ENCODE peak calls at places on chromosome 1, in seven cellular contexts. J, K, Q, X, C, F and H are unnamed samples.

GRCh38 chr1:55425310-55425930 is 210.3 kb upstream of the USP24 start:
- DNase-seq in K (no peak), J (no peak), F (no peak), C (no peak), X (no peak), Q (no peak), H (no peak)

GRCh38 chr1:30047576-30047975 is 675.8 kb downstream of the MATN1 start:
- DNase-seq in Q (peak), X (no peak), J (no peak), K (no peak), C (peak), F (no peak), H (no peak)

GRCh38 chr1:95905818-95906395 is 671.9 kb downstream of the RWDD3 start:
- DNase-seq in F (no peak), J (no peak), Q (no peak), X (no peak), C (no peak), K (no peak), H (no peak)

GRCh38 chr1:154772611-154773515 is 97.2 kb downstream of the KCNN3 start:
- DNase-seq in X (no peak), K (no peak), F (no peak), Q (no peak), J (no peak), C (no peak), H (no peak)

GRCh38 chr1:47433037-47433421 is 4.8 kb upstream of the FOXD2 start:
- DNase-seq in Q (no peak), K (no peak), C (no peak), J (no peak), F (no peak), X (no peak), H (no peak)

GRCh38 chr1:11473635-11474034 is 5.3 kb upstream of the DISP3 start:
- DNase-seq in C (no peak), Q (no peak), J (no peak), X (no peak), F (peak), K (peak), H (no peak)

GRCh38 chr1:32321712-32322291 is 14.2 kb downstream of the MARCKSL1 start:
- DNase-seq in F (no peak), J (no peak), C (peak), X (no peak), Q (peak), K (no peak), H (no peak)

GRCh38 chr1:245558069-245558468 is 403.3 kb downstream of the KIF26B start:
- DNase-seq in K (no peak), Q (no peak), F (no peak), C (no peak), J (no peak), X (no peak), H (no peak)

GRCh38 chr1:22920734-22921451 is 51.8 kb downstream of the LACTBL1 start:
- DNase-seq in K (no peak), F (no peak), Q (no peak), C (no peak), X (no peak), J (no peak), H (no peak)

GRCh38 chr1:75519626-75520025 is 91.3 kb downstream of the SLC44A5 start:
- DNase-seq in J (no peak), X (no peak), F (no peak), Q (no peak), C (no peak), K (no peak), H (no peak)

GRCh38 chr1:92833840-92834239 is 2.0 kb downstream of the RPL5 start:
- DNase-seq in Q (no peak), F (peak), K (no peak), C (no peak), X (no peak), J (no peak), H (no peak)

GRCh38 chr1:112599513-112599912 is 19.4 kb downstream of the ST7L start:
- DNase-seq in C (no peak), X (no peak), Q (no peak), K (no peak), F (no peak), J (no peak), H (no peak)

GRCh38 chr1:154791292-154792278 is 78.5 kb downstream of the KCNN3 start:
- DNase-seq in K (no peak), F (peak), C (peak), J (no peak), Q (peak), X (no peak), H (peak)

GRCh38 chr1:101139130-101139529 is 97.7 kb upstream of the S1PR1 start:
- DNase-seq in Q (no peak), C (no peak), J (no peak), K (no peak), X (no peak), F (no peak), H (no peak)

GRCh38 chr1:175887981-175888428 is 144.6 kb upstream of the TNR start:
- DNase-seq in F (peak), Q (peak), X (peak), J (peak), C (peak), K (peak), H (peak)

GRCh38 chr1:12314328-12314903 is 84.6 kb downstream of the VPS13D start:
- DNase-seq in C (no peak), X (no peak), Q (no peak), K (no peak), F (peak), J (no peak), H (no peak)

GRCh38 chr1:205536759-205537361 is 32.4 kb downstream of the CDK18 start:
- DNase-seq in Q (peak), X (no peak), J (no peak), C (peak), F (no peak), K (no peak), H (no peak)

GRCh38 chr1:193634876-193635275 is 448.5 kb upstream of the B3GALT2 start:
- DNase-seq in K (no peak), C (no peak), J (no peak), Q (no peak), F (no peak), X (no peak), H (no peak)

GRCh38 chr1:55147504-55147903 is 67.7 kb downstream of the USP24 start:
- DNase-seq in C (no peak), K (no peak), J (no peak), Q (no peak), F (peak), X (no peak), H (no peak)

GRCh38 chr1:110873856-110874255 is 908 bp downstream of the CD53 start:
- DNase-seq in J (no peak), K (no peak), F (no peak), Q (no peak), X (no peak), C (no peak), H (no peak)

GRCh38 chr1:47850451-47850850 is 146.7 kb downstream of the TRABD2B start:
- DNase-seq in Q (no peak), X (no peak), C (peak), K (no peak), J (no peak), F (no peak), H (no peak)

GRCh38 chr1:167663002-167663772 is 33.2 kb downstream of the RCSD1 start:
- DNase-seq in X (no peak), C (no peak), F (no peak), Q (no peak), K (no peak), J (peak), H (no peak)

GRCh38 chr1:88302843-88303486 is 381.1 kb upstream of the PKN2 start:
- DNase-seq in F (no peak), K (peak), Q (no peak), J (peak), X (peak), C (no peak), H (no peak)

GRCh38 chr1:26838474-26839338 is 12.2 kb downstream of the ZDHHC18 start:
- DNase-seq in F (no peak), Q (no peak), X (no peak), J (no peak), C (peak), K (no peak), H (peak)

GRCh38 chr1:235831148-235831547 is 35.6 kb downstream of the LYST start:
- DNase-seq in Q (no peak), X (no peak), C (no peak), F (no peak), J (no peak), K (no peak), H (no peak)

GRCh38 chr1:226872455-226872854 is 2.0 kb downstream of the PSEN2 start:
- DNase-seq in F (no peak), Q (no peak), J (no peak), X (no peak), K (no peak), C (no peak), H (no peak)

GRCh38 chr1:157034137-157034800 is 11.3 kb downstream of the ARHGEF11 start:
- DNase-seq in X (no peak), F (no peak), Q (peak), J (no peak), C (no peak), K (no peak), H (no peak)

GRCh38 chr1:75438355-75438754 is 172.6 kb downstream of the SLC44A5 start:
- DNase-seq in J (no peak), K (no peak), F (no peak), C (no peak), Q (no peak), X (no peak), H (no peak)

GRCh38 chr1:76640092-76640491 is 227.2 kb upstream of the ST6GALNAC5 start:
- DNase-seq in C (no peak), K (no peak), Q (no peak), J (no peak), F (no peak), X (no peak), H (no peak)

GRCh38 chr1:246954126-246954525 is 22.4 kb upstream of the AHCTF1 start:
- DNase-seq in K (peak), Q (no peak), J (peak), F (no peak), C (no peak), X (no peak), H (no peak)

GRCh38 chr1:228792601-228793000 is 57.3 kb downstream of the RHOU start:
- DNase-seq in F (no peak), K (no peak), C (no peak), Q (no peak), J (no peak), X (no peak), H (no peak)

GRCh38 chr1:116476321-116476720 is 94.5 kb downstream of the CD58 start:
- DNase-seq in K (no peak), F (peak), Q (no peak), C (peak), J (no peak), X (no peak), H (no peak)

GRCh38 chr1:162404550-162405160 is 7.3 kb downstream of the SH2D1B start:
- DNase-seq in K (no peak), Q (no peak), X (no peak), C (no peak), J (no peak), F (no peak), H (no peak)

GRCh38 chr1:197327776-197328364 is 59.8 kb downstream of the CRB1 start:
- DNase-seq in C (no peak), Q (no peak), J (no peak), K (no peak), F (no peak), X (no peak), H (no peak)

GRCh38 chr1:92961131-92961895 is at the start of gene DIPK1A:
- DNase-seq in J (peak), K (peak), F (peak), Q (peak), X (peak), C (peak), H (peak)

GRCh38 chr1:181910905-181911304 is 150.6 kb downstream of the ZNF648 start:
- DNase-seq in C (no peak), J (no peak), Q (no peak), K (no peak), F (peak), X (no peak), H (no peak)

GRCh38 chr1:200330770-200331428 is 78.9 kb downstream of the ZNF281 start:
- DNase-seq in Q (no peak), X (no peak), C (no peak), K (no peak), J (no peak), F (no peak), H (no peak)

GRCh38 chr1:52567943-52568342 is 15.1 kb upstream of the TUT4 start:
- DNase-seq in X (no peak), C (no peak), F (no peak), Q (no peak), J (no peak), K (peak), H (no peak)

DNA sequence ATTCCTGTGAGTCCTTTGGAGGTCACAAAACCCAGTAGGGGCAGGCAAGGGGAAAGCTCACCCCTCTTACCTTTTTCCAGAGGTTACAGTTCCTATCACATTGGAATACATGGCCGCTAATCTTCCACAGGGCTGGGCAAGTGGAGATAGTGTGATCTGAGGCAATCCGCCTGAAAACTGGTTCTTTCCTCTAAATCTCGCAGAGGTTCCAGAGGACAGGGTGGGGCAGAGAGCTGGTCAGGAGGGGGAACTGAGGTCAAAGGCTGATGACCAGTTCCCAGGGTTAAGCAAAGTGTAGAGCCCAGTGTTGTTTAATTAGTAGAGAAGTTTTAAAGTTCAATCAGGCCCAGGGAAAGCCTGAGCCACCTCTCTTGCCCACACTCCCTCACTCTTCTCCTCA is at the start of gene SERPINC1:
- DNase-seq in F (no peak), J (no peak), Q (no peak), K (no peak), X (no peak), C (no peak), H (no peak)
- TF ChIP-seq POLR2A in F (no peak), J (no peak), Q (no peak), K (no peak), X (no peak), C (no peak), H (no peak)

DNA sequence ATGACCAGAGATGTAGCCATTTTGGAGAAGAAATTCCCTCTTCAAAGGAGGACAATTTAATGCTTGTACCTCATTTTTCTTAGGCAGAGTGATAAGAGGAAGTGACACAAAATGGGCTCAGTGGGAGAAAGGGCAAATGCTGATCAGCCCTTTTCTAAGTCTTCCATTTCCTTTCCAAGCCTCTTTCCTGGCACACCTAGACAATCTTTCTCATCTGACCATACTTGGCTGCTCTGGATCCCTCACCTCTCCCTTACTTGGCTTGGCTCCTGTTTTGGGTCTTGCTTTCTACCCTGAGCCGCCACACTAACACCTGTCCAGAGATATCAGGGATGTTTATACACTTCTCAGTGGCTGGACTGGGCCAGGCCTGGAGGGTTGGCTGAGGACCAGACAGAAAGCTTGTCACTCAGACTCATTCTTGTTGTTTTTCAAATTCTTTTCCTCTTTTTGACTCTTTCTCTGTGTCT is 13.1 kb downstream of the TXNIP start:
- DNase-seq in K (no peak), J (no peak), Q (peak), F (no peak), X (no peak), C (peak), H (no peak)
- TF ChIP-seq POLR2A in K (no peak), J (no peak), Q (no peak), F (no peak), X (no peak), C (no peak), H (no peak)

GRCh38 chr1:2320001-2320400 is 71.4 kb downstream of the MORN1 start:
- DNase-seq in Q (no peak), X (no peak), J (peak), K (peak), F (no peak), C (no peak), H (no peak)

GRCh38 chr1:2318294-2319278 is 72.8 kb downstream of the MORN1 start:
- DNase-seq in Q (no peak), J (no peak), K (no peak), X (no peak), F (no peak), C (no peak), H (no peak)

GRCh38 chr1:2320760-2321159 is 70.6 kb downstream of the MORN1 start:
- DNase-seq in X (no peak), J (no peak), K (no peak), Q (no peak), F (no peak), C (no peak), H (no peak)

GRCh38 chr1:2317230-2318065 is 73.9 kb downstream of the MORN1 start:
- DNase-seq in F (no peak), C (no peak), K (no peak), X (no peak), Q (no peak), J (no peak), H (no peak)

DNA sequence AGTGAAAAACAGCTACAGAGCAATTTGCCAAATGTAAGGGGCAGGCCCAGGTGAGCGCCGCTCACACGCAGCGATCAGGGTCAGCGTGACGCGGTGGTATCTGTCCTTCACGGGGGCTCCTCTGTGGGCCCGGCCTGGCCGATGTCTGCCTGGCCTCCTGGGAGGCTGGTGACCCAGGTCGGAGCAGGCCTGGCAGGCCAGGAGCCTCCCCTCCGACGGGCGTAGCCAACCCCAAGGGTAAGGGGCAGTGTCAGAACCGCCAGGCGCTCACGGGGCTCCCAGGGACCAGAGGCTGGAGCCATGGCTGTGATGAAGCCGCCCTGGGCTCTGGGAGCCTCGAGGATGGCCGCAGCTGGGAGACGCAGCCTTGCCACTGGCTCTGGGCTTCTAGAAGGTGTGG is 72.1 kb downstream of the MORN1 start:
- DNase-seq in Q (no peak), X (no peak), K (no peak), C (no peak), F (no peak), J (no peak), H (no peak)
- TF ChIP-seq POLR2A in Q (no peak), X (no peak), K (no peak), C (no peak), F (no peak), J (no peak), H (no peak)

DNA sequence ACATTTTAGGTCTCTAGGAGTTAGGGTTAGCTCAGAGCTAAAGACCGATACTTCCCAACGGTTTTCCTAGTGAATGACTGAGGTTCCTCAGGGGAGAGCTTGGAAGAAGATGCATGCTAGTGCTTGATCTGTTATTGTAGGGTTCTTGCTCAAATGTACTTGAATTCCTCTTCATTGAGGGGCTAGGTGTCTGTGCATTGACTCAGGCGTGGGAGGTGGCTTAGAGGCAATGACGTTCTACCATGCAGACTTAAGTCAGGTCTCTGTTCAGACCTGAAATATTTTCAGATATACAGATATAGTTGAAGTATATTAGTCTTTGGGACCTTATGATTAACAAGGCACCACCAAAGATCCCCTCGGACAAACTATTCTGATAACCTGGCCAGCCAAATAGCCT is 23.5 kb downstream of the S100A10 start:
- DNase-seq in F (no peak), X (no peak), K (no peak), J (no peak), C (no peak), Q (no peak), H (no peak)
- TF ChIP-seq POLR2A in F (no peak), X (no peak), K (no peak), J (no peak), C (no peak), Q (no peak), H (no peak)